ENCODE peak calls at places on chromosomes 12 and 14, in eight cellular contexts. T is neuronal stem cell, C is A549, J is A673, P is HCT116, F is lung, X is Peyer's patch, D is spleen. I is an unnamed sample. For H3K4me1, the result is how much of the 10 kb centered on the place peaks cover.

GRCh38 chr14:90523544-90523943 is 126.7 kb downstream of the CALM1 start:
- DNase-seq in T (no peak), C (no peak), J (no peak), P (no peak), F (no peak), X (no peak), D (no peak), I (peak)

GRCh38 chr12:69897744-69898143 is 72.7 kb downstream of the MYRFL start:
- DNase-seq in T (no peak), C (no peak), J (peak), P (no peak), F (no peak), X (no peak), D (no peak), I (no peak)

GRCh38 chr12:103966736-103967135 is 1.1 kb downstream of the TDG start:
- DNase-seq in T (no peak), C (no peak), J (no peak), P (no peak), F (no peak), X (no peak), D (no peak), I (no peak)

GRCh38 chr14:56487761-56488160 is 91.8 kb upstream of the TMEM260 start:
- DNase-seq in T (no peak), C (no peak), J (peak), P (no peak), F (no peak), X (no peak), D (no peak), I (no peak)

GRCh38 chr12:108850854-108851573 is 6.4 kb downstream of the SSH1 start:
- DNase-seq in T (no peak), C (peak), J (peak), P (no peak), F (no peak), X (peak), D (peak), I (peak)

GRCh38 chr12:97767347-97767746 is 304.7 kb downstream of the RMST start:
- DNase-seq in T (no peak), C (no peak), J (no peak), P (no peak), F (no peak), X (no peak), D (no peak), I (no peak)

GRCh38 chr12:94074216-94074969 is 74.0 kb upstream of the PLXNC1 start:
- DNase-seq in T (no peak), C (no peak), J (no peak), P (no peak), F (no peak), X (no peak), D (no peak), I (no peak)

GRCh38 chr12:3452348-3452747 is 38.7 kb upstream of the PRMT8 start:
- DNase-seq in T (no peak), C (no peak), J (no peak), P (no peak), F (no peak), X (no peak), D (no peak), I (no peak)

GRCh38 chr12:87779016-87779415 is 250.2 kb downstream of the C12orf50 start:
- DNase-seq in T (no peak), C (peak), J (no peak), P (no peak), F (no peak), X (no peak), D (peak), I (peak)

GRCh38 chr14:21536395-21537087 is 10.4 kb upstream of the SALL2 start:
- DNase-seq in T (peak), C (no peak), J (peak), P (no peak), F (no peak), X (no peak), D (no peak), I (no peak)

GRCh38 chr12:126747530-126748149 is 1519.3 kb upstream of the TMEM132C start:
- DNase-seq in T (no peak), C (peak), J (peak), P (peak), F (peak), X (peak), D (peak), I (no peak)

GRCh38 chr12:92297932-92298681 is 152.5 kb upstream of the BTG1 start:
- DNase-seq in T (no peak), C (no peak), J (no peak), P (no peak), F (no peak), X (no peak), D (no peak), I (peak)

GRCh38 chr14:63896278-63896720 is 43.5 kb downstream of the SYNE2 start:
- DNase-seq in T (no peak), C (peak), J (no peak), P (peak), F (peak), X (no peak), D (no peak), I (peak)

DNA sequence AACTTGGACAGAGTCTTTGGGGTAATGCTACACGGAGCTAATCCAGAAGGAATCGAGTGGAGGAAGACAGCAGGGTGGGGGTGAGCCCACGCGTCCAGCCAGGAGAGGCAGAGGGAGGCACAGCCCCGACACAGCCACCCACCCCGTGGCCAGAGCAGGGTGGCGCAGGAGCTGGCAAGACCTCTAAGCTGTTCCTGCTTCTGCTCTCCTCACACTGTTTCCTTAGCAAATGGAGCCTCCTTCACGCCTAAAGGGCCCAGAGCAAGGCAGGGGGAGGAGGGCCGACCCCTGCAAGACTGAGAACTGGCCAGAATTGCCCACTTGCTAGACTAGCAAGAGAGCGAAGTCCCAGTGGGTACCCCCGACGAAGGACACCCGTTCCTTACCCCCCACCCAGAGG is 91.5 kb downstream of the FBXL14 start:
- DNase-seq in T (no peak), C (no peak), J (no peak), P (no peak), F (no peak), X (peak), D (no peak), I (no peak)
- H3K4me1 ChIP-seq in T (under half), C (under half), J (under half), P (under half), F (under half), X (under half), D (under half), I (under half)

DNA sequence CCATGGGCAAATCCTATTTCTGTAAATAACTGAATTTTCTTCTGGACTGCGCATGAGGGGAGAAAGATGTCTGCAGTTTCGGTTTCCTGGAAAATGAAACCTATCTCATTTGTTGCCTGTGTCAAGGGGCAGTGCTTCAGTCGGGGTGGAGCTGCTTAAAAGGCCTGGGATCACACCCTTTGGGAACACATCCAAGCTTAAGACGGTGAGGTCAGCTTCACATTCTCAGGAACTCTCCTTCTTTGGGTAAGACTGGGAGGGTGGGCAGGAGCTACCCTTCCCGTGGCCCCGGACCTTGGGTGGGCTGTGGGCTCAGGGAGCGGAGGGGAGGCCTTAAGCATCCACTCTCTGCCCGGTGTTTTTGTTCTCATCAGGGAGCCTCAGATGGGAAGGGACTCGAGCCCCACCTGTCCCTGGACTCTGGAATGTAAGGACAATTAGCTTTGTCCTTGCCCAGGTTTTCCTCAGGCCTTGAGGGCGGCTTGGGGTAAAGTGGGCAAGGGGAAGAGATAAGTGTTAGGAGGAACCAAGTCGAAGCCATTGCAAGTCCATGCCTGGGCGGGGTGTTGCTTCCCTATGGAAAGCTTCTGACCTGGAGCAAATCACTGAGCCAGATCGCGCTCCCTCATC is at the start of gene IFI27:
- DNase-seq in T (no peak), C (no peak), J (no peak), P (no peak), F (peak), X (peak), D (no peak), I (peak)
- H3K4me3 ChIP-seq in T (no peak), C (no peak), J (no peak), P (no peak), F (peak), X (peak), D (peak), I (peak)

GRCh38 chr12:53737951-53738833 is 10.9 kb upstream of the CALCOCO1 start:
- DNase-seq in T (no peak), C (no peak), J (no peak), P (no peak), F (no peak), X (peak), D (peak), I (no peak)

GRCh38 chr12:53737494-53737808 is 10.2 kb upstream of the CALCOCO1 start:
- DNase-seq in T (no peak), C (no peak), J (no peak), P (no peak), F (no peak), X (no peak), D (no peak), I (no peak)

GRCh38 chr12:53740130-53740491 is 11.7 kb downstream of the CISTR start:
- DNase-seq in T (no peak), C (no peak), J (no peak), P (no peak), F (no peak), X (no peak), D (no peak), I (no peak)

GRCh38 chr12:53738834-53739284 is 11.6 kb upstream of the CALCOCO1 start:
- DNase-seq in T (no peak), C (no peak), J (no peak), P (no peak), F (no peak), X (no peak), D (no peak), I (no peak)

GRCh38 chr12:53739285-53740129 is 12.3 kb upstream of the CALCOCO1 start:
- DNase-seq in T (no peak), C (no peak), J (peak), P (no peak), F (no peak), X (no peak), D (no peak), I (no peak)
- H3K27ac ChIP-seq in T (no peak), C (no peak), J (no peak), P (no peak), F (no peak), X (no peak), D (no peak), I (no peak)

GRCh38 chr14:93897476-93897845 is 29.7 kb upstream of the FAM181A start:
- DNase-seq in T (no peak), C (no peak), J (no peak), P (no peak), F (no peak), X (no peak), D (no peak), I (no peak)

GRCh38 chr14:93898731-93899130 is 28.4 kb upstream of the FAM181A start:
- DNase-seq in T (no peak), C (no peak), J (no peak), P (no peak), F (no peak), X (no peak), D (no peak), I (no peak)

GRCh38 chr14:93901813-93902212 is 25.3 kb upstream of the FAM181A start:
- DNase-seq in T (no peak), C (no peak), J (no peak), P (no peak), F (no peak), X (no peak), D (no peak), I (no peak)

GRCh38 chr14:93894992-93895391 is 32.2 kb upstream of the FAM181A start:
- DNase-seq in T (peak), C (no peak), J (peak), P (no peak), F (no peak), X (no peak), D (no peak), I (no peak)

GRCh38 chr14:93898081-93898611 is 29.0 kb upstream of the FAM181A start:
- DNase-seq in T (no peak), C (no peak), J (no peak), P (no peak), F (no peak), X (no peak), D (no peak), I (no peak)
- H3K4me1 ChIP-seq in T (under half), C (under half), J (under half), P (under half), F (under half), X (under half), D (under half), I (under half)

DNA sequence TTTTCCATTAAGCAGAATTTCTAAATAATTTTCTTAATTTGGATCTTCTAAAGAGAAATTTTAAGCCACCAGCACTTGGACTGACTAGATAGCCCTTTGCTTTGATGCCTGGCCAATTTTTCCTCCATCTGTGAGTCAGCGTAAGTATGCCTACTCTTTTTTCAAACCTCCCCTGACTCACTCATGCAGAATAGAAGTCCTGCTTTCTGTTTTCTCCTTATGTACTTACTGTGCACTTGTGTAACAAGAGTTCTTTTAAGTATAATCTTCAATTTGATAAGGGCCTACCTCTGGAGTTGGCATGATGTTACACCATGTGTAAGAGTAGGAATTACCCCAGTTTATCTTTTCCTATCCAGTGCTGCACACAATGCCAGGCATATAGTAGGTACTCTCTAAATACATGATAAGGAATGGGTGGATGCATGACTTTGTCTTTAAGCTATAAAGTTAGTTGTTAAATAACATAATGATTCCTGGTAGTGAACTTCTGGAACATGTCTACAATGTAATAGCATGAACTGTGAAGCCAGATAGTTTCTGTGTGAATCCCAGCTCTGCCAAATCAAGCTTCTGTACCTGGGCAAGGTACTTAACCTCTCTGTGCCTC is 329.6 kb downstream of the TMTC2 start:
- DNase-seq in T (no peak), C (peak), J (peak), P (peak), F (peak), X (no peak), D (no peak), I (no peak)
- H3K4me3 ChIP-seq in T (no peak), C (no peak), J (no peak), P (peak), F (no peak), X (no peak), D (no peak), I (no peak)

GRCh38 chr12:57800965-57801364 is 17.6 kb downstream of the AVIL start:
- DNase-seq in T (no peak), C (no peak), J (no peak), P (no peak), F (no peak), X (no peak), D (no peak), I (peak)

GRCh38 chr12:57796996-57797395 is 14.4 kb downstream of the TSFM start:
- DNase-seq in T (no peak), C (no peak), J (no peak), P (no peak), F (no peak), X (no peak), D (no peak), I (no peak)

GRCh38 chr12:57793920-57794319 is 11.3 kb downstream of the TSFM start:
- DNase-seq in T (no peak), C (no peak), J (no peak), P (no peak), F (no peak), X (no peak), D (no peak), I (no peak)

GRCh38 chr12:57797938-57798337 is 15.4 kb downstream of the TSFM start:
- DNase-seq in T (no peak), C (no peak), J (no peak), P (no peak), F (no peak), X (no peak), D (no peak), I (peak)

GRCh38 chr12:57795354-57795753 is 12.8 kb downstream of the TSFM start:
- DNase-seq in T (no peak), C (no peak), J (no peak), P (no peak), F (no peak), X (no peak), D (no peak), I (peak)
- H3K27ac ChIP-seq in T (no peak), C (no peak), J (no peak), P (no peak), F (no peak), X (no peak), D (no peak), I (peak)

DNA sequence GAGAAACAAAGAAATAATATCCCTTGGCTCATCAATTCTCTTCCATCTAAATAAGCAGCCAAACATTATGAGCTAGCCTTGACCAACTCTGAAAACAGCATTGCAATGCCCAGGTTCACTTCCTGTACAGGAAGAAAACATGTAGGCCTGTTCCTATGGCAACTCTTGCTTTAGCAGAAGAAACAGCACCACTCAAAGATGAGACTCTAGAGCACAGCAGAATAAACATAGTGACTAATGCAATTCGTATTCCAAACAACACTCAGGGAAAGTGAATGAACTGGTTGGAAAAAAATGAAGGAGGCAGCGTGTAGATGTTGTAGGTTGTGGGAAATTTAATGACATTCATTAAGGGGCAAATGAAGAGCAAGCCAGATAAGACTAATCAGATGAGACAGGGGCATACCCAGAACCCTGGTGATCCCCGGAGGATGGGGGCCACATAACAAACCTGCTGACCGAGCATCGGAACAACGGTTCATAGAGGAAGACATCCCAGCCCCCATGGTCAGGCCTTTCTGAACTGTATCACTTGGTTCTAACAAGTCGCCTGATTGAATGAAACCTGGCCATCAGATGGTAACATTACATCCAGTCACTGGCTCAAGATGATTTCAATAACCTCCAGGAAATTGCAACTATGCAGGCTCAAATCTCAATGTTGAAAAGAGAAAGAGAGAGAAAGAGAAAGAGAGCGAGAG is 9.0 kb downstream of the ARHGDIB start:
- DNase-seq in T (no peak), C (peak), J (peak), P (peak), F (no peak), X (no peak), D (peak), I (peak)
- H3K4me1 ChIP-seq in T (under half), C (under half), J (under half), P (under half), F (under half), X (under half), D (half or more), I (under half)

GRCh38 chr12:6360080-6360571 is 15.2 kb downstream of the SCNN1A start:
- DNase-seq in T (no peak), C (no peak), J (no peak), P (no peak), F (no peak), X (peak), D (no peak), I (no peak)
- H3K4me3 ChIP-seq in T (no peak), C (no peak), J (no peak), P (no peak), F (no peak), X (no peak), D (no peak), I (no peak)